ENCODE peak calls at places on chromosomes 2 and 18, in four cellular contexts. A is spleen, O is right lobe of liver, Z is hepatocyte. V is an unnamed sample.

GRCh38 chr18:58135170-58135569 is 91.1 kb downstream of the NEDD4L start:
- DNase-seq in O (no peak), Z (no peak), A (no peak), V (peak; percentile 18)

GRCh38 chr2:101473581-101473910 is 1.4 kb downstream of the RFX8 start:
- DNase-seq in Z (no peak), O (no peak), A (no peak), V (no peak)

GRCh38 chr18:76957384-76958355 is 135.3 kb downstream of the ZNF236 start:
- DNase-seq in O (no peak), A (no peak), Z (no peak), V (no peak)

GRCh38 chr2:160942505-160943125 is 217.6 kb upstream of the TANK start:
- DNase-seq in O (no peak), A (no peak), Z (no peak), V (no peak)

GRCh38 chr18:8634508-8634907 is 25.3 kb downstream of the RAB12 start:
- DNase-seq in O (no peak), Z (no peak), A (no peak), V (no peak)

GRCh38 chr2:125573432-125573831 is 1082.5 kb upstream of the GYPC start:
- DNase-seq in O (no peak), A (no peak), Z (no peak), V (no peak)

GRCh38 chr2:128466377-128467175 is 147.9 kb upstream of the HS6ST1 start:
- DNase-seq in A (no peak), Z (no peak), O (peak; percentile 84), V (no peak)

GRCh38 chr2:148351439-148352143 is 293.0 kb upstream of the EPC2 start:
- DNase-seq in O (no peak), A (no peak), Z (no peak), V (no peak)

GRCh38 chr2:20113986-20114938 is 62.8 kb upstream of the LAPTM4A start:
- DNase-seq in O (no peak), A (peak; percentile 72), Z (no peak), V (no peak)

GRCh38 chr2:86281066-86281700 is 56.2 kb downstream of the REEP1 start:
- DNase-seq in Z (no peak), O (no peak), A (no peak), V (no peak)

GRCh38 chr2:197453914-197454398 is 604 bp downstream of the COQ10B start:
- DNase-seq in A (no peak), Z (no peak), O (peak; percentile 68), V (no peak)

GRCh38 chr2:43676322-43677050 is at the start of gene C1GALT1C1L:
- DNase-seq in O (peak; percentile 34), Z (peak; percentile 6), A (no peak), V (peak; percentile 89)

GRCh38 chr2:10404324-10405143 is 43.6 kb downstream of the ODC1 start:
- DNase-seq in A (no peak), Z (no peak), O (no peak), V (no peak)

GRCh38 chr2:200635251-200635650 is 49.4 kb downstream of the AOX1 start:
- DNase-seq in O (no peak), A (no peak), Z (no peak), V (no peak)

GRCh38 chr2:34012728-34013302 is 413.7 kb upstream of the FAM98A start:
- DNase-seq in Z (peak; percentile 86), O (peak; percentile 38), A (no peak), V (no peak)

GRCh38 chr2:223459328-223459939 is 142.7 kb downstream of the SCG2 start:
- DNase-seq in O (no peak), A (no peak), Z (peak; percentile 41), V (no peak)

GRCh38 chr2:56018202-56018601 is 94.6 kb upstream of the EFEMP1 start:
- DNase-seq in A (no peak), O (no peak), Z (no peak), V (no peak)

GRCh38 chr2:8049851-8050571 is 631.8 kb upstream of the ID2 start:
- DNase-seq in Z (no peak), A (no peak), O (no peak), V (no peak)

GRCh38 chr2:10426726-10427567 is 21.2 kb downstream of the ODC1 start:
- DNase-seq in O (no peak), A (peak; percentile 70), Z (no peak), V (no peak)

GRCh38 chr2:227870710-227871374 is 589 bp upstream of the DAW1 start:
- DNase-seq in O (no peak), A (no peak), Z (peak; percentile 32), V (no peak)

GRCh38 chr2:189557373-189557772 is 23.2 kb downstream of the SLC40A1 start:
- DNase-seq in O (no peak), A (no peak), Z (no peak), V (no peak)

GRCh38 chr2:7523557-7524210 is 606.5 kb downstream of the RNF144A start:
- DNase-seq in A (no peak), Z (no peak), O (no peak), V (no peak)

GRCh38 chr2:189501487-189501886 is 60.2 kb downstream of the WDR75 start:
- DNase-seq in A (no peak), Z (no peak), O (no peak), V (no peak)

GRCh38 chr2:187553908-187554703 is at the start of gene TFPI:
- DNase-seq in Z (peak; percentile 62), A (no peak), O (peak; percentile 25), V (peak; percentile 50)

GRCh38 chr2:168559187-168559586 is 103.1 kb downstream of the CERS6 start:
- DNase-seq in Z (peak; percentile 26), O (peak; percentile 63), A (no peak), V (no peak)

DNA sequence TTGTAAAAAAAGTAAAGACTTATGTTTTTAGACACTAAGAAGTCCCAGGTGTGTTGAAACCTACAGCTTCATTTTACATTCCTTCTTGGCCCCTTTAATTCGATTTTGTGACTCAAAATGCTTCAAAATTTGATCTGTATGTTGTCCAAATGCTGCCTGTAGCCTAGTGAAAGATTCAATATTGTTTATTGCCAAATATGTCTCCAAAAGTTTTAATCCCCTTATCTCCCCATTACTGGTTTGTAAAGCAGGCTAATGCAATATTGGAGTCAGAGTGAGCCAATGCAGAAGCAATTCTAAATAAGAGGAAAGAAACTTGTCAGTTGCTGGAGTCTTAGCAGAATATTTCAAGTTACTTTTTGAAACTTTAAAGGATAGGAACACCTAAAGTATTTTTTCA is 287.0 kb upstream of the ZC3H15 start:
- DNase-seq in A (no peak), Z (no peak), O (no peak), V (no peak)
- H3K4me3 ChIP-seq in A (no peak overlapping the region), Z (no peak overlapping the region), O (no peak overlapping the region), V (no peak overlapping the region)

DNA sequence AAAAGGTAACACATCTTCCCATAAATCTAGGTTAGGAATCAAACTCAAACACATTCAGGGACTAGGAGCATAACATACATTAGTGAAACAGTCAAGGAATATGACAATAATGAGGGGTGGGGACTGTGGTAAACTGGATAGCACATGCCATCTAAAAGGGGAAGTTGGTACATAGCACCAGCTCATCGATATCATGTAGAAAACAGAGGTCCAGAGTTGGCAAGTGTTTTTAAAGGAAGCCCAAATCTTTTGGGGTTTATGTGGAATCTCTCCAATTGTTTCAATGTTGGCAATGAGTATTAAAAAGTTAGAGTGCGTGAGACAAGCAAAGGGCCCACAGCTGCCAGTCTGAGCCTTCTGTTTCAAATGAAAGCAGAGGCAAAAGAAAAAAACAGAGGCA is 24.4 kb downstream of the KLF7 start:
- DNase-seq in Z (no peak), A (no peak), O (no peak), V (no peak)
- H3K4me1 ChIP-seq in Z (peaks cover 25% of the 10 kb centered on the region), A (peaks cover 84% of the 10 kb centered on the region), O (no peaks in the 10 kb centered on the region), V (peaks cover 62% of the 10 kb centered on the region)

GRCh38 chr2:170917219-170917851 is 11.7 kb upstream of the GORASP2 start:
- DNase-seq in O (no peak), Z (peak; percentile 74), A (no peak), V (no peak)
- H3K4me3 ChIP-seq in O (no peak overlapping the region), Z (no peak overlapping the region), A (no peak overlapping the region), V (no peak overlapping the region)

DNA sequence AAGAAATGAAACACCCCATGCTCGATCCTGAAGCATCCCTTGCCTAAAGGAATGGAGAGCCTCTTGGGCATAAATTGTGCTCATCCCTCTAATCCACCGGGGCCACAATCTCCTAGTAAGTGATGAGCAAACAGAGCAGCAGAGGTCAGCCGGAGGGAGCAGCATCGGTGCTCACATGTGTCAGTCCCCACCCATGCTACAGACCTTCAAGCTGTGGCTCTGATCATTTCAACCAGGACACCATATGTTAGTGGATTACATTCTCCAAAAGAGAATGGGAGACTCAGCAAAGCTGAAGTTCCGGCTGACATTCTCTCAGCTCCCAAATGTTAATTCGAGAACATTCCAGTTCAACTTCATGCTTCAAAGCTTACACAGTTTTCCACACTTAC is 75.6 kb downstream of the AAK1 start:
- DNase-seq in Z (no peak), O (no peak), A (no peak), V (no peak)
- H3K4me1 ChIP-seq in Z (no peaks in the 10 kb centered on the region), O (peaks cover 2% of the 10 kb centered on the region), A (peaks cover 52% of the 10 kb centered on the region), V (peaks cover 50% of the 10 kb centered on the region)

DNA sequence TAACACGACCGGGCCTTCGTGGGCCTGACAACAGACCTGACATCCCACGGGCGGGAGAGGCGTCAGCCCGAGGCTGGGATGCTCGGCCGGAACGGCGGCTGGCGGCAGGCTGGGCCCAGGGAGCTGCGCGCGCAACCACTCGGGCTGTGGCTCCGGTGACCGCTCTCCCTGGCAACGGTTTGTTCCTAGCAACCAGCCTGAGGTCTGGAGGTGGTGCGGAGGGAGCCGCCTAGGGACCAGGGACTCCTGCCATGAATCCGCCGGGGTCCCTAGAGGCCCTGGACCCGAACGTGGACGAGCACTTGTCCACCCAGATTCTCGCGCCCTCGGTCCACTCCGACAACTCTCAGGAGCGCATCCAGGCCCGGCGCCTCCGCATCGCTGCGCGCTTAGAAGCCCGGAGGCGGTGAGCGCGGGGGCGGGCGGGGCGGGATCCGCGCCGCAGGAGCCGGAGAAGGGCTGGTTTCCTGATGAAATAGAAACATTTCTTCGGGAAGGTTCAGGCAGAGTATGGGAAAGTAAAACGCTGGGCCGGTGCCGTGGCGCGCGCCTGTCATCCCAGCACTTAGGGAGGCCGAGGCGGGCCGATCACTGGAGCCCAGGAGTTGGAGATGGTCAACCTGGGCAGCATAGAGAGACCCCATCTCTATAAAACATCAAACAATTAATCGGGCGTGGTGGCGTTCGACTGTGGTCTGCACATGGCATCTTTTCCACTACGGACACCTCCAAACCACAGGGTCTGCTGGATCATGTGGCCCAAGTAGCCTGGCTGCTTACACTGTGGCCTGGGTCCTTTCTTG is at the start of gene DRC1:
- DNase-seq in Z (peak; percentile 92), A (peak; percentile 76), O (peak; percentile 67), V (peak; percentile 30)
- H3K4me3 ChIP-seq in Z (no peak within 1 kb of the TSS), A (no peak within 1 kb of the TSS), O (no peak within 1 kb of the TSS), V (peak within 1 kb of the TSS; percentile 12)

GRCh38 chr2:158024288-158024898 is 77.3 kb upstream of the UPP2 start:
- DNase-seq in A (no peak), Z (peak; percentile 66), O (peak; percentile 49), V (no peak)
- H3K4me1 ChIP-seq in A (no peaks in the 10 kb centered on the region), Z (no peaks in the 10 kb centered on the region), O (no peaks in the 10 kb centered on the region), V (no peaks in the 10 kb centered on the region)

DNA sequence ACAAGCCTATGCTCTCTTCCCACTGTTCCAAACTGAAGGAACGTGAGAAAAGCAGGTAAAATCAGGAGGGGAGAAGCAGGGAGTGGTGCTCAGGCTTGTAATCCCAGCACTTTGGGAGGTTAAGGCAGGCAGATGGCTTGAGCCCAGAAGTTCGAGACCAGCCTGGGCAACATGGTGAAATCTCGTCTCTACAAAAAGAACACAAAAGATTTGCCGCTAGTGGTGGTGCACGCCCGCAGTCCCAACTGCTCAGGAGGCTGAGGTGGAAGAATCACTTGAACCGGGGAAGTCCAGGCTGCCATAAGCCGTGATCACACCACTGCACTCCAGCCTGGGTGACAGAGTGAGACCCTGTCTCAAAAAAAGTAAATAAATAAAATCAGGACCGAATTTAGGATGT is 1.3 kb upstream of the TMSB10 start:
- DNase-seq in O (no peak), A (peak; percentile 58), Z (no peak), V (no peak)
- H3K4me3 ChIP-seq in O (no peak overlapping the region), A (no peak overlapping the region), Z (no peak overlapping the region), V (no peak overlapping the region)